ENCODE peak calls at places on chromosomes 6 and 20, in seven cellular contexts. E is smooth muscle cell of the brain vasculature; P is HEK293T; L is glutamatergic neuron; H is GM06990; S is central memory CD4-positive, alpha-beta T cell; N is PC-9. Y is an unnamed sample.
A peak's percentile ranks its signal among the peaks of the same experiment; 100 is the strongest.

GRCh38 chr20:49979030-49979832 is 3.5 kb upstream of the SNAI1 start:
- DNase-seq in E (no peak), P (peak; percentile 77), L (peak; percentile 79), H (peak; percentile 69), S (peak; percentile 42), N (peak; percentile 55), Y (peak; percentile 64)

GRCh38 chr6:112307707-112308106 is 39.4 kb upstream of the RFPL4B start:
- DNase-seq in E (no peak), P (no peak), L (no peak), H (peak; percentile 42), S (no peak), N (no peak), Y (peak; percentile 42)

GRCh38 chr6:155349129-155349528 is 34.8 kb upstream of the TFB1M start:
- DNase-seq in E (no peak), P (no peak), L (no peak), H (no peak), S (no peak), N (no peak), Y (no peak)

GRCh38 chr6:143549630-143550268 is 38.2 kb upstream of the FUCA2 start:
- DNase-seq in E (no peak), P (no peak), L (no peak), H (peak; percentile 52), S (no peak), N (no peak), Y (no peak)

GRCh38 chr6:134034951-134035822 is 17.2 kb downstream of the SLC2A12 start:
- DNase-seq in E (no peak), P (no peak), L (no peak), H (no peak), S (no peak), N (no peak), Y (no peak)

GRCh38 chr6:78397537-78397936 is 469.8 kb upstream of the IRAK1BP1 start:
- DNase-seq in E (no peak), P (no peak), L (no peak), H (no peak), S (no peak), N (no peak), Y (no peak)

GRCh38 chr6:2714359-2714895 is 36.3 kb downstream of the MYLK4 start:
- DNase-seq in E (no peak), P (no peak), L (no peak), H (no peak), S (no peak), N (no peak), Y (no peak)

GRCh38 chr6:3314621-3315020 is 55.9 kb downstream of the PSMG4 start:
- DNase-seq in E (no peak), P (no peak), L (no peak), H (no peak), S (no peak), N (no peak), Y (no peak)

GRCh38 chr6:26121141-26122004 is 34.1 kb downstream of the HFE start:
- DNase-seq in E (no peak), P (no peak), L (no peak), H (no peak), S (no peak), N (no peak), Y (no peak)

GRCh38 chr20:53847843-53848185 is 222.6 kb downstream of the BCAS1 start:
- DNase-seq in E (no peak), P (no peak), L (no peak), H (no peak), S (no peak), N (no peak), Y (peak; percentile 45)

GRCh38 chr6:158503222-158503621 is 56.7 kb upstream of the TMEM181 start:
- DNase-seq in E (no peak), P (no peak), L (no peak), H (no peak), S (no peak), N (no peak), Y (no peak)